ENCODE peak calls at places on chromosome 4, in six cellular contexts. One of them, this sample, is unnamed. For H3K4me1, the result is how much of the 10 kb centered on the place peaks cover.

GRCh38 chr4:74189331-74190043 is 31.6 kb downstream of the MTHFD2L start:
- DNase-seq in heart right ventricle: no peak
- DNase-seq in ovary: no peak
- DNase-seq in IMR-90: peak
- DNase-seq in ascending aorta: no peak
- DNase-seq in body of pancreas: peak
- DNase-seq in this sample: no peak

GRCh38 chr4:3747582-3747906 is 18.6 kb upstream of the ADRA2C start:
- DNase-seq in heart right ventricle: no peak
- DNase-seq in ovary: no peak
- DNase-seq in IMR-90: no peak
- DNase-seq in ascending aorta: no peak
- DNase-seq in body of pancreas: no peak
- DNase-seq in this sample: peak

GRCh38 chr4:151865327-151865726 is 104.5 kb upstream of the GATB start:
- DNase-seq in heart right ventricle: peak
- DNase-seq in ovary: peak
- DNase-seq in IMR-90: no peak
- DNase-seq in ascending aorta: peak
- DNase-seq in body of pancreas: peak
- DNase-seq in this sample: no peak

GRCh38 chr4:8568068-8568668 is 12.0 kb upstream of the GPR78 start:
- DNase-seq in heart right ventricle: no peak
- DNase-seq in ovary: no peak
- DNase-seq in IMR-90: peak
- DNase-seq in ascending aorta: no peak
- DNase-seq in body of pancreas: no peak
- DNase-seq in this sample: no peak

GRCh38 chr4:83771113-83771705 is 235.3 kb downstream of the GPAT3 start:
- DNase-seq in heart right ventricle: peak
- DNase-seq in ovary: no peak
- DNase-seq in IMR-90: peak
- DNase-seq in ascending aorta: no peak
- DNase-seq in body of pancreas: peak
- DNase-seq in this sample: peak

GRCh38 chr4:185395255-185395955 is at the start of gene LRP2BP:
- DNase-seq in heart right ventricle: no peak
- DNase-seq in ovary: no peak
- DNase-seq in IMR-90: no peak
- DNase-seq in ascending aorta: no peak
- DNase-seq in body of pancreas: no peak
- DNase-seq in this sample: no peak

GRCh38 chr4:132866616-132867015 is 282.5 kb upstream of the PCDH10 start:
- DNase-seq in heart right ventricle: no peak
- DNase-seq in ovary: no peak
- DNase-seq in IMR-90: no peak
- DNase-seq in ascending aorta: no peak
- DNase-seq in body of pancreas: no peak
- DNase-seq in this sample: no peak

GRCh38 chr4:3496021-3496420 is 32.9 kb downstream of the DOK7 start:
- DNase-seq in heart right ventricle: no peak
- DNase-seq in ovary: no peak
- DNase-seq in IMR-90: no peak
- DNase-seq in ascending aorta: no peak
- DNase-seq in body of pancreas: no peak
- DNase-seq in this sample: no peak

GRCh38 chr4:177356921-177357320 is 47.2 kb downstream of the NEIL3 start:
- DNase-seq in heart right ventricle: no peak
- DNase-seq in ovary: no peak
- DNase-seq in IMR-90: peak
- DNase-seq in ascending aorta: no peak
- DNase-seq in body of pancreas: no peak
- DNase-seq in this sample: no peak

GRCh38 chr4:8350326-8350725 is 80.8 kb downstream of the HTRA3 start:
- DNase-seq in heart right ventricle: no peak
- DNase-seq in ovary: peak
- DNase-seq in IMR-90: no peak
- DNase-seq in ascending aorta: no peak
- DNase-seq in body of pancreas: no peak
- DNase-seq in this sample: no peak

GRCh38 chr4:109816082-109816442 is 500 bp downstream of the GAR1 start:
- DNase-seq in heart right ventricle: peak
- DNase-seq in ovary: peak
- DNase-seq in IMR-90: no peak
- DNase-seq in ascending aorta: no peak
- DNase-seq in body of pancreas: no peak
- DNase-seq in this sample: peak

GRCh38 chr4:138275946-138276621 is 33.9 kb upstream of the SLC7A11 start:
- DNase-seq in heart right ventricle: no peak
- DNase-seq in ovary: no peak
- DNase-seq in IMR-90: peak
- DNase-seq in ascending aorta: no peak
- DNase-seq in body of pancreas: no peak
- DNase-seq in this sample: no peak

GRCh38 chr4:118281611-118282442 is 71.0 kb downstream of the PRSS12 start:
- DNase-seq in heart right ventricle: no peak
- DNase-seq in ovary: peak
- DNase-seq in IMR-90: peak
- DNase-seq in ascending aorta: no peak
- DNase-seq in body of pancreas: peak
- DNase-seq in this sample: peak

GRCh38 chr4:110480031-110480549 is 4.1 kb downstream of the ENPEP start:
- DNase-seq in heart right ventricle: no peak
- DNase-seq in ovary: no peak
- DNase-seq in IMR-90: peak
- DNase-seq in ascending aorta: no peak
- DNase-seq in body of pancreas: peak
- DNase-seq in this sample: peak

GRCh38 chr4:140893939-140894338 is 137.8 kb upstream of the TBC1D9 start:
- DNase-seq in heart right ventricle: no peak
- DNase-seq in ovary: no peak
- DNase-seq in IMR-90: peak
- DNase-seq in ascending aorta: no peak
- DNase-seq in body of pancreas: no peak
- DNase-seq in this sample: no peak

GRCh38 chr4:25068386-25068785 is 37.6 kb upstream of the LGI2 start:
- DNase-seq in heart right ventricle: no peak
- DNase-seq in ovary: no peak
- DNase-seq in IMR-90: no peak
- DNase-seq in ascending aorta: no peak
- DNase-seq in body of pancreas: no peak
- DNase-seq in this sample: no peak

GRCh38 chr4:99394913-99395312 is 40.2 kb downstream of the ADH7 start:
- DNase-seq in heart right ventricle: no peak
- DNase-seq in ovary: no peak
- DNase-seq in IMR-90: peak
- DNase-seq in ascending aorta: no peak
- DNase-seq in body of pancreas: no peak
- DNase-seq in this sample: no peak

GRCh38 chr4:110196206-110196870 is 2.1 kb downstream of the ELOVL6 start:
- DNase-seq in heart right ventricle: peak
- DNase-seq in ovary: peak
- DNase-seq in IMR-90: peak
- DNase-seq in ascending aorta: no peak
- DNase-seq in body of pancreas: peak
- DNase-seq in this sample: peak

GRCh38 chr4:138595171-138595570 is 353.0 kb upstream of the SLC7A11 start:
- DNase-seq in heart right ventricle: no peak
- DNase-seq in ovary: no peak
- DNase-seq in IMR-90: no peak
- DNase-seq in ascending aorta: no peak
- DNase-seq in body of pancreas: no peak
- DNase-seq in this sample: no peak

GRCh38 chr4:89939994-89940393 is 45.3 kb downstream of the MMRN1 start:
- DNase-seq in heart right ventricle: peak
- DNase-seq in ovary: no peak
- DNase-seq in IMR-90: no peak
- DNase-seq in ascending aorta: no peak
- DNase-seq in body of pancreas: peak
- DNase-seq in this sample: peak

GRCh38 chr4:54802336-54802735 is 144.6 kb downstream of the KIT start:
- DNase-seq in heart right ventricle: no peak
- DNase-seq in ovary: no peak
- DNase-seq in IMR-90: no peak
- DNase-seq in ascending aorta: no peak
- DNase-seq in body of pancreas: no peak
- DNase-seq in this sample: no peak

GRCh38 chr4:2367626-2368025 is 50.8 kb downstream of the ZFYVE28 start:
- DNase-seq in heart right ventricle: no peak
- DNase-seq in ovary: no peak
- DNase-seq in IMR-90: no peak
- DNase-seq in ascending aorta: no peak
- DNase-seq in body of pancreas: no peak
- DNase-seq in this sample: no peak

GRCh38 chr4:77734928-77735327 is 84.2 kb downstream of the CNOT6L start:
- DNase-seq in heart right ventricle: no peak
- DNase-seq in ovary: no peak
- DNase-seq in IMR-90: peak
- DNase-seq in ascending aorta: no peak
- DNase-seq in body of pancreas: no peak
- DNase-seq in this sample: peak

GRCh38 chr4:132383571-132384199 is 765.4 kb upstream of the PCDH10 start:
- DNase-seq in heart right ventricle: no peak
- DNase-seq in ovary: no peak
- DNase-seq in IMR-90: no peak
- DNase-seq in ascending aorta: no peak
- DNase-seq in body of pancreas: no peak
- DNase-seq in this sample: no peak

GRCh38 chr4:139278956-139279722 is 886 bp downstream of the MGARP start:
- DNase-seq in heart right ventricle: no peak
- DNase-seq in ovary: peak
- DNase-seq in IMR-90: peak
- DNase-seq in ascending aorta: no peak
- DNase-seq in body of pancreas: no peak
- DNase-seq in this sample: peak

GRCh38 chr4:2417196-2417764 is 1.2 kb downstream of the ZFYVE28 start:
- DNase-seq in heart right ventricle: no peak
- DNase-seq in ovary: no peak
- DNase-seq in IMR-90: no peak
- DNase-seq in ascending aorta: no peak
- DNase-seq in body of pancreas: no peak
- DNase-seq in this sample: no peak

GRCh38 chr4:174713181-174713580 is 115.9 kb downstream of the GLRA3 start:
- DNase-seq in heart right ventricle: no peak
- DNase-seq in ovary: no peak
- DNase-seq in IMR-90: no peak
- DNase-seq in ascending aorta: no peak
- DNase-seq in body of pancreas: no peak
- DNase-seq in this sample: peak

GRCh38 chr4:3463556-3464348 is 646 bp downstream of the DOK7 start:
- DNase-seq in heart right ventricle: peak
- DNase-seq in ovary: no peak
- DNase-seq in IMR-90: no peak
- DNase-seq in ascending aorta: no peak
- DNase-seq in body of pancreas: no peak
- DNase-seq in this sample: peak

GRCh38 chr4:3189459-3189858 is 59.5 kb upstream of the MSANTD1 start:
- DNase-seq in heart right ventricle: no peak
- DNase-seq in ovary: no peak
- DNase-seq in IMR-90: no peak
- DNase-seq in ascending aorta: no peak
- DNase-seq in body of pancreas: no peak
- DNase-seq in this sample: no peak

GRCh38 chr4:123621072-123621705 is 224.6 kb downstream of the SPRY1 start:
- DNase-seq in heart right ventricle: no peak
- DNase-seq in ovary: no peak
- DNase-seq in IMR-90: no peak
- DNase-seq in ascending aorta: no peak
- DNase-seq in body of pancreas: no peak
- DNase-seq in this sample: no peak

GRCh38 chr4:186557061-186557460 is 1.7 kb upstream of the MTNR1A start:
- DNase-seq in heart right ventricle: no peak
- DNase-seq in ovary: no peak
- DNase-seq in IMR-90: no peak
- DNase-seq in ascending aorta: no peak
- DNase-seq in body of pancreas: no peak
- DNase-seq in this sample: peak

GRCh38 chr4:132240094-132240493 is 909.0 kb upstream of the PCDH10 start:
- DNase-seq in heart right ventricle: no peak
- DNase-seq in ovary: no peak
- DNase-seq in IMR-90: no peak
- DNase-seq in ascending aorta: no peak
- DNase-seq in body of pancreas: no peak
- DNase-seq in this sample: no peak

DNA sequence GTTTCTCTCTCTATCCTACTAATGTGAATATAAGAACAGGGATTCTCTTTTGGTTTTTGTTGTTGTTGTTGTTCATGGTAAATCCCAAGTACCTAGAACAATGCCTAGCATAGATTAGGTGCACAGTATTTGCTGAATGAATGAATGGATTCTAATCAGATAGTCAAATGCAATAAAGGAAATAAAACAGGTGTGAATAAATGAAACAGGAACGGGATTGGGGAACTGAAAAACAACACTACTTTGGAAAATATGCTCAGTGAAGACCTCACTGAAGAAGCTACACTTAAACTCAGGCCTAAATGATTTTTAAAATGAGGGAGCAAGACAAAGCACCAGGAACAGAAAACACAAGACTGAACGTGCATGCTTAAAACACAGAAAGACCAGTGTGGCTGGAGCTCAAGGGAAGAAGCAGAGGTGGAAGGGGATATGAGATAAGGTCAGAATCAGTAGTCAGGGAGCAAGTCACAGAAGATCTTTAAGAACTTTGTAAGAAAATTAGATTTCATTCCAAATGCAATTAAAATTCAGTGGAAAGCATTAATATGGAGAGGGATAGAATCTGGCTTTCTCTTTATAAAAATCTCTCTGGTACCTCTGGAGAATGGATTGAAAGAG is 144.7 kb downstream of the ZAR1 start:
- DNase-seq in heart right ventricle: no peak
- DNase-seq in ovary: no peak
- DNase-seq in IMR-90: no peak
- DNase-seq in ascending aorta: no peak
- DNase-seq in body of pancreas: no peak
- DNase-seq in this sample: no peak
- H3K27ac ChIP-seq in heart right ventricle: no peak
- H3K27ac ChIP-seq in ovary: no peak
- H3K27ac ChIP-seq in IMR-90: no peak
- H3K27ac ChIP-seq in ascending aorta: no peak
- H3K27ac ChIP-seq in body of pancreas: no peak
- H3K27ac ChIP-seq in this sample: no peak

GRCh38 chr4:47510036-47510435 is 25.0 kb downstream of the ATP10D start:
- DNase-seq in heart right ventricle: no peak
- DNase-seq in ovary: no peak
- DNase-seq in IMR-90: no peak
- DNase-seq in ascending aorta: no peak
- DNase-seq in body of pancreas: no peak
- DNase-seq in this sample: no peak
- H3K4me1 ChIP-seq in heart right ventricle: under half
- H3K4me1 ChIP-seq in ovary: under half
- H3K4me1 ChIP-seq in IMR-90: under half
- H3K4me1 ChIP-seq in ascending aorta: under half
- H3K4me1 ChIP-seq in body of pancreas: under half
- H3K4me1 ChIP-seq in this sample: under half

GRCh38 chr4:184168406-184169019 is 49.2 kb downstream of the ENPP6 start:
- DNase-seq in heart right ventricle: peak
- DNase-seq in ovary: peak
- DNase-seq in IMR-90: peak
- DNase-seq in ascending aorta: no peak
- DNase-seq in body of pancreas: peak
- DNase-seq in this sample: peak
- H3K4me3 ChIP-seq in heart right ventricle: peak
- H3K4me3 ChIP-seq in ovary: no peak
- H3K4me3 ChIP-seq in IMR-90: no peak
- H3K4me3 ChIP-seq in ascending aorta: no peak
- H3K4me3 ChIP-seq in body of pancreas: no peak
- H3K4me3 ChIP-seq in this sample: no peak

GRCh38 chr4:113053883-113054282 is 4.4 kb downstream of the ANK2 start:
- DNase-seq in heart right ventricle: no peak
- DNase-seq in ovary: no peak
- DNase-seq in IMR-90: no peak
- DNase-seq in ascending aorta: no peak
- DNase-seq in body of pancreas: no peak
- DNase-seq in this sample: no peak
- H3K27ac ChIP-seq in heart right ventricle: no peak
- H3K27ac ChIP-seq in ovary: peak
- H3K27ac ChIP-seq in IMR-90: no peak
- H3K27ac ChIP-seq in ascending aorta: no peak
- H3K27ac ChIP-seq in body of pancreas: no peak
- H3K27ac ChIP-seq in this sample: no peak